ENCODE peak calls at places on chromosome 15, in eight cellular contexts. B is GM23248, E is HS-27A, O is choroid plexus epithelial cell, S is GM03348, K is AG08396, H is adrenal gland, U is neural crest cell. G is an unnamed sample.

GRCh38 chr15:93027413-93027812 is 61.6 kb downstream of the RGMA start:
- DNase-seq in S (no peak), U (no peak), H (peak; percentile 18), K (no peak), O (no peak), E (no peak), B (peak; percentile 18), G (no peak)

GRCh38 chr15:77412972-77413371 is 6.9 kb downstream of the PEAK1 start:
- DNase-seq in U (no peak), E (no peak), S (no peak), B (no peak), O (no peak), H (no peak), K (no peak), G (no peak)

GRCh38 chr15:34684351-34684750 is 70.4 kb downstream of the GJD2 start:
- DNase-seq in B (no peak), S (no peak), O (no peak), K (no peak), U (no peak), H (no peak), E (no peak), G (no peak)

GRCh38 chr15:39172380-39173281 is 408.2 kb upstream of the THBS1 start:
- DNase-seq in O (peak; percentile 80), B (peak; percentile 64), K (peak; percentile 42), S (no peak), H (no peak), E (peak; percentile 83), U (no peak), G (no peak)

GRCh38 chr15:52233405-52233804 is 42.2 kb upstream of the GNB5 start:
- DNase-seq in O (no peak), H (no peak), U (no peak), S (peak; percentile 32), B (peak; percentile 57), E (no peak), K (no peak), G (no peak)

GRCh38 chr15:74776851-74777768 is 4.8 kb upstream of the CSK start:
- DNase-seq in O (peak; percentile 31), U (no peak), S (no peak), H (no peak), B (peak; percentile 47), K (no peak), E (no peak), G (no peak)

GRCh38 chr15:41501191-41501917 is 7.7 kb downstream of the ITPKA start:
- DNase-seq in K (peak; percentile 77), B (peak; percentile 61), H (no peak), E (no peak), S (peak; percentile 58), O (no peak), U (peak; percentile 23), G (peak; percentile 26)

GRCh38 chr15:71301958-71302621 is 186.8 kb downstream of the THSD4 start:
- DNase-seq in K (no peak), B (peak; percentile 42), S (peak; percentile 37), O (no peak), E (no peak), H (no peak), U (no peak), G (no peak)

GRCh38 chr15:94582368-94582767 is 351.0 kb downstream of the MCTP2 start:
- DNase-seq in S (no peak), E (no peak), B (peak; percentile 3), K (no peak), O (peak; percentile 25), H (no peak), U (peak; percentile 30), G (peak; percentile 46)

GRCh38 chr15:42184313-42184712 is 23.8 kb downstream of the VPS39 start:
- DNase-seq in K (no peak), O (no peak), H (no peak), S (no peak), E (no peak), U (no peak), B (no peak), G (no peak)

GRCh38 chr15:31278056-31278445 is 48.6 kb upstream of the KLF13 start:
- DNase-seq in E (no peak), U (no peak), B (no peak), O (no peak), H (no peak), S (peak; percentile 2), K (no peak), G (no peak)

GRCh38 chr15:31471731-31472430 is 145.2 kb downstream of the KLF13 start:
- DNase-seq in H (no peak), B (peak; percentile 95), K (peak; percentile 88), U (no peak), O (peak; percentile 94), S (peak; percentile 89), E (peak; percentile 89), G (no peak)

GRCh38 chr15:83422090-83422489 is 25.1 kb upstream of the SH3GL3 start:
- DNase-seq in S (no peak), K (no peak), O (no peak), H (no peak), B (no peak), U (no peak), E (no peak), G (no peak)

GRCh38 chr15:68228143-68228970 is 1.2 kb downstream of the CLN6 start:
- DNase-seq in S (peak; percentile 16), E (peak; percentile 27), O (peak; percentile 12), H (no peak), K (peak; percentile 35), U (no peak), B (no peak), G (no peak)

GRCh38 chr15:101501703-101502373 is 12.3 kb upstream of the PCSK6 start:
- DNase-seq in O (peak; percentile 13), E (no peak), U (peak; percentile 57), H (peak; percentile 41), K (no peak), S (peak; percentile 89), B (peak; percentile 52), G (peak; percentile 30)

GRCh38 chr15:56964182-56964581 is 45.7 kb downstream of the TCF12 start:
- DNase-seq in U (no peak), O (peak; percentile 75), E (no peak), H (no peak), S (peak; percentile 18), K (no peak), B (peak; percentile 52), G (no peak)

GRCh38 chr15:67224889-67225288 is 29.6 kb downstream of the AAGAB start:
- DNase-seq in B (no peak), E (no peak), K (no peak), S (no peak), U (no peak), H (no peak), O (no peak), G (no peak)

GRCh38 chr15:101615986-101616848 is 36.0 kb downstream of the TM2D3 start:
- DNase-seq in S (peak; percentile 82), U (peak; percentile 35), O (peak; percentile 82), B (peak; percentile 93), K (peak; percentile 74), E (peak; percentile 14), H (peak; percentile 69), G (peak; percentile 67)

GRCh38 chr15:73927003-73927475 is 777 bp downstream of the LOXL1 start:
- DNase-seq in H (peak; percentile 66), K (peak; percentile 75), E (no peak), O (no peak), U (peak; percentile 41), S (peak; percentile 74), B (peak; percentile 66), G (no peak)

GRCh38 chr15:44727462-44728231 is 8.7 kb upstream of the TRIM69 start:
- DNase-seq in B (no peak), O (no peak), E (no peak), U (no peak), K (no peak), S (no peak), H (no peak), G (no peak)

GRCh38 chr15:77568014-77568959 is 64.4 kb downstream of the LINGO1 start:
- DNase-seq in B (no peak), O (peak; percentile 13), U (no peak), H (no peak), K (no peak), S (no peak), E (no peak), G (no peak)

GRCh38 chr15:63218114-63218808 is 28.9 kb downstream of the RAB8B start:
- DNase-seq in E (no peak), K (peak; percentile 28), S (peak; percentile 65), U (no peak), B (peak; percentile 86), H (no peak), O (peak; percentile 87), G (no peak)

GRCh38 chr15:39188930-39189329 is 391.9 kb upstream of the THBS1 start:
- DNase-seq in S (peak; percentile 50), H (no peak), E (no peak), B (peak; percentile 92), O (peak; percentile 95), U (no peak), K (no peak), G (no peak)

GRCh38 chr15:47870956-47871625 is 153.8 kb downstream of the SEMA6D start:
- DNase-seq in O (peak; percentile 57), E (peak; percentile 68), U (no peak), H (no peak), K (peak; percentile 17), S (no peak), B (peak; percentile 30), G (no peak)

GRCh38 chr15:79168922-79169322 is 78.3 kb upstream of the RASGRF1 start:
- DNase-seq in S (no peak), B (peak; percentile 62), H (no peak), E (peak; percentile 64), K (no peak), O (peak; percentile 31), U (no peak), G (peak; percentile 51)

GRCh38 chr15:92527197-92527596 is 128.4 kb downstream of the FAM174B start:
- DNase-seq in O (peak; percentile 89), S (no peak), B (peak; percentile 18), E (no peak), U (no peak), H (no peak), K (no peak), G (no peak)

GRCh38 chr15:67146214-67146613 is 80.8 kb downstream of the SMAD3 start:
- DNase-seq in H (peak; percentile 54), O (peak; percentile 87), B (peak; percentile 92), S (peak; percentile 63), E (no peak), K (peak; percentile 50), U (no peak), G (no peak)

GRCh38 chr15:70281261-70281810 is 183.6 kb upstream of the TLE3 start:
- DNase-seq in O (no peak), U (no peak), E (no peak), B (no peak), S (no peak), K (no peak), H (no peak), G (no peak)

GRCh38 chr15:101193063-101193712 is 58.7 kb downstream of the CHSY1 start:
- DNase-seq in S (peak; percentile 54), O (no peak), B (peak; percentile 92), H (no peak), E (no peak), K (no peak), U (no peak), G (no peak)

GRCh38 chr15:96337991-96338771 is 7.7 kb downstream of the NR2F2 start:
- DNase-seq in K (no peak), B (no peak), O (peak; percentile 26), H (no peak), U (no peak), E (no peak), S (peak; percentile 8), G (no peak)

GRCh38 chr15:73244333-73244732 is 124.4 kb downstream of the HCN4 start:
- DNase-seq in S (no peak), U (no peak), E (no peak), B (no peak), O (peak; percentile 16), H (no peak), K (no peak), G (no peak)

GRCh38 chr15:40244961-40245523 is 6.2 kb downstream of the PAK6 start:
- DNase-seq in H (no peak), S (no peak), U (no peak), B (no peak), E (no peak), O (no peak), K (no peak), G (no peak)

GRCh38 chr15:81299630-81300273 is 24.2 kb downstream of the STARD5 start:
- DNase-seq in H (no peak), E (no peak), B (no peak), U (no peak), K (no peak), O (no peak), S (no peak), G (no peak)

GRCh38 chr15:90585863-90586262 is 56.1 kb downstream of the CRTC3 start:
- DNase-seq in O (peak; percentile 15), U (no peak), S (no peak), E (no peak), B (peak; percentile 45), K (no peak), H (no peak), G (no peak)